ENCODE peak calls at places on chromosomes 6 and 20, in nine cellular contexts. P, F, U, X, R, L, V, Z and Q are unnamed samples.

GRCh38 chr20:50309764-50310672 is 119.4 kb downstream of the CEBPB start:
- DNase-seq in P (no peak), F (no peak), U (no peak), X (no peak), R (no peak), L (no peak), V (no peak), Z (peak), Q (no peak)

GRCh38 chr20:47917549-47918070 is 132.3 kb upstream of the SULF2 start:
- DNase-seq in P (no peak), F (no peak), U (no peak), X (no peak), R (no peak), L (no peak), V (no peak), Z (no peak), Q (no peak)

GRCh38 chr6:35757461-35758123 is 18.8 kb upstream of the CLPSL2 start:
- DNase-seq in P (peak), F (no peak), U (peak), X (no peak), R (no peak), L (no peak), V (no peak), Z (no peak), Q (no peak)

GRCh38 chr6:2055914-2056313 is 189.5 kb downstream of the GMDS start:
- DNase-seq in P (peak), F (no peak), U (peak), X (no peak), R (no peak), L (no peak), V (no peak), Z (no peak), Q (no peak)

GRCh38 chr6:74671558-74672025 is 534.3 kb downstream of the COL12A1 start:
- DNase-seq in P (peak), F (no peak), U (peak), X (no peak), R (no peak), L (no peak), V (no peak), Z (no peak), Q (peak)

GRCh38 chr6:29663300-29664039 is 6.6 kb downstream of the MOG start:
- DNase-seq in P (no peak), F (no peak), U (no peak), X (no peak), R (no peak), L (no peak), V (no peak), Z (no peak), Q (no peak)

GRCh38 chr6:43089874-43090556 is 13.9 kb downstream of the PTK7 start:
- DNase-seq in P (peak), F (no peak), U (peak), X (no peak), R (no peak), L (no peak), V (no peak), Z (peak), Q (no peak)

GRCh38 chr6:169070506-169071176 is 183.0 kb downstream of the THBS2 start:
- DNase-seq in P (peak), F (peak), U (peak), X (peak), R (peak), L (peak), V (peak), Z (no peak), Q (peak)

GRCh38 chr6:37990762-37991525 is 171.4 kb downstream of the ZFAND3 start:
- DNase-seq in P (peak), F (no peak), U (peak), X (peak), R (no peak), L (no peak), V (no peak), Z (no peak), Q (peak)

GRCh38 chr6:142803027-142803426 is 141.9 kb downstream of the HIVEP2 start:
- DNase-seq in P (peak), F (no peak), U (peak), X (no peak), R (no peak), L (no peak), V (no peak), Z (no peak), Q (no peak)

GRCh38 chr20:62812907-62813200 is 4.0 kb upstream of the COL9A3 start:
- DNase-seq in P (no peak), F (no peak), U (no peak), X (no peak), R (no peak), L (no peak), V (no peak), Z (no peak), Q (no peak)

GRCh38 chr20:2172305-2173175 is 70.9 kb downstream of the STK35 start:
- DNase-seq in P (peak), F (peak), U (peak), X (no peak), R (peak), L (peak), V (peak), Z (peak), Q (no peak)

GRCh38 chr6:129515004-129515403 is 195.0 kb downstream of the ARHGAP18 start:
- DNase-seq in P (no peak), F (no peak), U (no peak), X (no peak), R (no peak), L (no peak), V (no peak), Z (no peak), Q (no peak)

GRCh38 chr6:129513471-129513870 is 196.5 kb downstream of the ARHGAP18 start:
- DNase-seq in P (peak), F (no peak), U (peak), X (no peak), R (no peak), L (no peak), V (no peak), Z (no peak), Q (peak)

GRCh38 chr6:129517288-129517687 is 192.7 kb downstream of the ARHGAP18 start:
- DNase-seq in P (peak), F (no peak), U (peak), X (no peak), R (no peak), L (no peak), V (no peak), Z (no peak), Q (no peak)

GRCh38 chr6:129516787-129517186 is 193.2 kb downstream of the ARHGAP18 start:
- DNase-seq in P (no peak), F (no peak), U (no peak), X (no peak), R (no peak), L (no peak), V (no peak), Z (no peak), Q (no peak)

DNA sequence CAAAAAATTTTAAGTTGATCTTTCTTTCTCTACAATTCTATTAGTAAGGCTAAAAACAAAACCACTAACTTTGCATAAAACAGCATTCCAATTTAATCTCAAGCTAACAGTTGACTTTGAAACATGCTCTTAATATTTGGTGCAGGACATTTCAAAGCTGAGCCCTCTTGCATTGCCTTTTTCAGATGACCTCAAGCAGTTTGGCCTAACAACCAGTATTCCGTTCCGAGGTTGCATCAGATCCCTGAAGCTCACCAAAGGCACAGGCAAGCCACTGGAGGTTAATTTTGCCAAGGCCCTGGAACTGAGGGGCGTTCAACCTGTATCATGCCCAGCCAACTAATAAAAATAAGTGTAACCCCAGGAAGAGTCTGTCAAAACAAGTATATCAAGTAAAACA is 194.0 kb downstream of the ARHGAP18 start:
- DNase-seq in P (no peak), F (no peak), U (no peak), X (no peak), R (no peak), L (no peak), V (no peak), Z (no peak), Q (no peak)
- TF ChIP-seq CTCF in P (no peak), F (no peak), U (no peak), X (no peak), R (no peak), L (no peak), V (no peak), Z (no peak), Q (no peak)

DNA sequence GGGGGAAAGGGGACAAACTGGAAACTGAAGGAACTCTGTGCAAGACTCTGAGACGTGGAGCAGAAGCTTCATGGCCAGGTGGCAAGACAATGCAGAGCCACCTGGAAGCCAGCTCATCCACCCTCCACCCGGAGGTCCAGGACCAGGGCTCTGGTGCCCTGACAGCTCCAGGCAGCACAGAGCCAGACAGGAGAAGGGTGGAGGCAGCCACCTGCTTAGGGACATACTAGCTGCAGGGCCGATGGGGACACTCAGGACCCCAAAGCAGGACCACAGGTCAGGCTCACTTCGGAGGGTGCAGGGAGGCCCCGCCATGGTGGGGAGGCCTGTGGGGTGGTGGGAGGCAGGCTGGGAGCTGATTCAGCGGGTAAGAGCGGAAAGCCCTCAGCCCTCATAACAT is 19.0 kb upstream of the SLC22A3 start:
- DNase-seq in P (no peak), F (no peak), U (no peak), X (no peak), R (no peak), L (no peak), V (no peak), Z (no peak), Q (no peak)
- H3K4me3 ChIP-seq in P (no peak), F (no peak), U (no peak), X (no peak), R (no peak), L (no peak), V (no peak), Z (no peak), Q (no peak)

DNA sequence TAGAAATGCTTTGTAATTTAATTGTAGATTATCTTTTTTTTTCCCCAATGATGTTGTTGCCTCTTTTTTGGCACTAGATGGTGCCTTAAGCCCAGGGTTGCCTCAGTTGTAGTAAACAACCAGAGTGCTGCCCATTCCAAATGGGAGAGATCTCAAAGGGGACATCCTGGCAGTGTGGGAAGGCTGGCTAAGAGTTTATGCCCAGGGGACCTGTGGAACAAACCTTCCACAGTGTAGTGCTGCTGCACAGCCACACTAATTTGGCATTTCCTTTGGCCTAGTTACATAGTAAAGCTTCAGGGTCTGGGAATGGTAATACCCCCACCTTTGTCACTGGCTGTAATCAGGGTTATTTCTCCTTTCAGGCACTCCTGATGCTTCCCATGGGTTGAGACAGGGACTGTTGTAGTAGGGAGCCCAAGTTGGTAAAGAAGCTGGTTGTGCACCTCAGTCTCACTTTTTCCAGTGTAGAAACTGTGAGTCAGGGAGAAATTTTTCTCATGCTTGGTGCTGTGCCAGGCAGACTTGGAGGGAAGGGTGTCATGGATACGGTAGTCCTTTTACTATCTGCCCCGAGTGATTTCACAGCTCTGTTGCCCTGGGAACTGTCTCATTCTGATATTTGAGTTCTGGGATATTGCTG is 177.8 kb upstream of the ECI2 start:
- DNase-seq in P (peak), F (no peak), U (peak), X (no peak), R (peak), L (no peak), V (no peak), Z (no peak), Q (peak)
- TF ChIP-seq CTCF in P (peak), F (peak), U (peak), X (peak), R (peak), L (no peak), V (no peak), Z (no peak), Q (peak)

GRCh38 chr6:100614933-100615332 is 150.2 kb upstream of the SIM1 start:
- DNase-seq in P (no peak), F (no peak), U (no peak), X (no peak), R (no peak), L (no peak), V (no peak), Z (no peak), Q (no peak)
- H3K4me3 ChIP-seq in P (no peak), F (no peak), U (no peak), X (no peak), R (no peak), L (no peak), V (no peak), Z (no peak), Q (no peak)

DNA sequence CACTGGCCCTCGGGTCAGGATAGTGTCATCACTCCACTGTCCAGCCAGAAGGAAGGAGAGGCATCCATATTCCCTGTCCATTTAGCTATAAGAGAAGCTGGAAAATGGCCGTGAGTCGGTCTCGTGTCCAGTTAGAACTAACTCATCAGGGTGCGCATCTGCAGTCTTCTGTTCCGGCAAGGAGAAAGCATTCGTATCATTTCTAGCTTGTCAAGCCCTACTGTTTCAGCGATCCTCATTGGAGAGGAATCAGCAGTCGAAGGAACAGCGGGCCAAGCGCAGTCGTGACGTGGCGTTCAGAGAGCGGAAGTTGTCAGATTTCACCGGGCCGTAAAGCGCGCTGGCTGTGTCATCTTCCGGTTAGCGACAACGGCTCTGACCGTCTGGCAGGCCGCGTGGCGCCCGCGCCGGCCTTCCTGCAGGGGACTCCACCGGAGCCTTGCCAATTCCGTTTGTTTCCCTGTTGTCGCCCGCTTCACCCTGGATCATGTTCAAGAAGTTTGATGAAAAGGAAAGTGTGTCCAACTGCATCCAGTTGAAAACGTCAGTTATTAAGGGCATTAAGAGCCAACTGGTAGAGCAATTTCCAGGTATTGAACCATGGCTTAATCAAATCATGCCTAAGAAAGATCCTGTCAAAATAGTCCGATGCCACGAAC is 32.9 kb downstream of the HM13 start:
- DNase-seq in P (peak), F (peak), U (peak), X (no peak), R (peak), L (peak), V (peak), Z (peak), Q (peak)
- TF ChIP-seq CTCF in P (peak), F (peak), U (no peak), X (peak), R (no peak), L (no peak), V (no peak), Z (no peak), Q (no peak)

DNA sequence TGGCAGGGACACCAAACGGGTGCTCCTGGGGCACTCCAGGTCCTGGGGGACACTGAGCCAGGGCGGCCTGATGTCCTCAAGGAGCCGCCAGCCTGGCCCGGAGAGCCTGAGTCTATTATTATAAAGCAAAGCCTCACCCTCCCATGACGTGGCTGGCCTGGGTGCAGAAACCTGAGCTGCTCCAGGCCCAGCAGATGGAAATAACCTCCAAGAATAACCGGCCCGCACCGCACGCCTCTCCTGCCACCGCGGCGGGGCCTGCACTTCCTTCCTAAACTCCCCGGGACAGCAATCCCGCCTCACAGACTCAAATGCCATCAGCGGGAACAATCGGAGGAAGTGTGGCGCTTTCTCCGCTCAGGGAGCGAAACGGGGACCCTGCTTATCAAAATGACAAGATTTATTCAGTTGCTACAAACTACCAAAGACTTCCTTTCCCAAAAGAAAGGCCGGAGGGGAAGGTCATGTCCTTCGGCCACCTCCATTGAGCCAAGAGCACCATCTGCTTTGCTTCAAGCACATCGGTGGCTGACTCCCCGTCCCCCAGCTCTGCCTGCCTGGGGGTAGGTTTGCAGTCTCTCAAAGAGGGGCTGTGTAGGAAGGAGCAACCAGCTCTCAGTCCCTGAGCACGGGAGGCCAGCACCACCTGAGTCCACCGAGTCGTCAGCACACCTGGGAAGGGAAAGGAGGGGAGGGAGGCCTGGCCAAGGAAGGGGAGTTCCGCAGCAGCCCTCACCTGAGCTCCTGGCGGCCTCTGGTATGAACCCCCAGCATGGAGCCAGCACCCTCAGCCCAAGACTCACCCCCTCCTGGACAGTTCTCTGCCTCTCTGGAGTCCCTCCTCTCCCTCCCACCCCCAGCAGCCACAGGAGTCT is 78.6 kb upstream of the QKI start:
- DNase-seq in P (no peak), F (peak), U (no peak), X (no peak), R (no peak), L (no peak), V (peak), Z (no peak), Q (no peak)
- H3K4me3 ChIP-seq in P (no peak), F (peak), U (no peak), X (no peak), R (no peak), L (no peak), V (no peak), Z (no peak), Q (no peak)

DNA sequence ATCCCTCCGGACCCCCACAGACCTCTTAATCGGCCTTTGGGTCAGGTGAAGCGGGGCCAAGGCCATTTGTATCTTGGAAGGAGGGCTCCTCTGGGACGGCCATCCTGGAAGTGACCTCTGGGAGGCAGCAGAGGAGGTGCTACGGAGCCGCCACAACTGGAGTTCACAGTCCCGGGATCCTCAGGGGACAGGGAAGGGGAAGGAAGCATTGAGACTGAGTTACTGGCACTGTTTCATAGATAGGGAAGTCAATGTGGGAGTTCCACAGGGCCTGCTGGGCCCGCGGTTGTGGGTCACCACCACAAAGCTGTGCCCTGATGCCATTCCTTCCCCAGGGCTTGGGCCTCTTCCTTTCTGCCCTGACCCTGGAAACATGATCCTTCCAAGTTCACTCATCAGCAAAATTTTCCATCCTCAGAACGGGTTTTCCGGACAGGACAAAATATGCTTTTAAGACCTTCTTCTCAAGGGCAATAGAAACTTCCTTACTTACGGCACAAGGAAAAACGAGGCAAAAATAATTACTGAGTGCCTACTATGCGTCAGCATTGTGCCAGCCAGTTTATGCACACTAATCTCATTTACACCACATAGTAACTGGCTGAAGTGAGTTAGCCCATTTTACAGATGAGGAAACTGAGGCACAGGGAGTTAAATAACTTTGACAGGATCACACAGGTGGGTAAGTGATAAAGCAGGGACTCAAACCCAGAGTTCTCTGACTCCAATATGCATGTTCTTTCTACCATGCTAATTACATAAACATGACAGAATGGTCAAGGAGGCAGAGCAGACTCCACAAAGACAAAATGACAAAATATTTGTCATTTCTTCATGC is 143.8 kb downstream of the UNC5CL start:
- DNase-seq in P (peak), F (peak), U (peak), X (no peak), R (peak), L (no peak), V (peak), Z (no peak), Q (no peak)
- TF ChIP-seq CTCF in P (peak), F (peak), U (peak), X (peak), R (peak), L (no peak), V (peak), Z (peak), Q (peak)

GRCh38 chr20:58452667-58453255 is 62.4 kb downstream of the APCDD1L start:
- DNase-seq in P (no peak), F (no peak), U (no peak), X (no peak), R (no peak), L (no peak), V (no peak), Z (no peak), Q (no peak)

GRCh38 chr20:58447733-58448391 is 58.8 kb downstream of the VAPB start:
- DNase-seq in P (peak), F (peak), U (peak), X (no peak), R (peak), L (no peak), V (no peak), Z (no peak), Q (peak)

GRCh38 chr20:58448958-58449357 is 59.9 kb downstream of the VAPB start:
- DNase-seq in P (no peak), F (no peak), U (no peak), X (no peak), R (no peak), L (no peak), V (no peak), Z (no peak), Q (no peak)

GRCh38 chr20:58449703-58450138 is 60.7 kb downstream of the VAPB start:
- DNase-seq in P (no peak), F (no peak), U (no peak), X (no peak), R (no peak), L (no peak), V (no peak), Z (no peak), Q (no peak)

DNA sequence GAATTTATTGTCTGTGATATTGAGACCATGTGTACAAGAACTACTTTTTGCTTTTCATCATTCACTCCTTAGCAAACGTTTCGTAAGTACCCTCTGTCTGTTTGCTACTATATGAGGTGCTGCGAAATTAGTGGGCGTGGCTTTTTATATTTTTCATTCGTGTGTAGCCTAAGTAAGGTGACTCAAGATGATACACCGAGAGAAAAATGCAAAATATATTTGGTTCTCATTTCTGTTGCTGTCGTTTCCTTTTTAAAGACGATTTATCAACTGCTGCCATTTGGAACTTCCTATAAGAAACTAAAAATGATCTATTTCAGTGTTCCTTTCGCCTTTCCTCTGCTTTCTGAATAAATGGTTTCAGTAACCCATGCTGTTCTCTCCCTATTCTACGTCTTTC is 61.2 kb downstream of the VAPB start:
- DNase-seq in P (peak), F (no peak), U (peak), X (no peak), R (no peak), L (no peak), V (no peak), Z (no peak), Q (peak)
- H3K4me3 ChIP-seq in P (no peak), F (no peak), U (no peak), X (no peak), R (no peak), L (no peak), V (no peak), Z (no peak), Q (no peak)